ENCODE peak calls at places on chromosomes 5 and 9, in six cellular contexts. M, N, H, Q, A and S are unnamed samples.

GRCh38 chr5:143229896-143230675 is 173.4 kb downstream of the NR3C1 start:
- DNase-seq in N (no peak), H (no peak), A (peak; percentile 83), Q (peak; percentile 41), M (no peak), S (no peak)

GRCh38 chr5:134073404-134073803 is 41.1 kb upstream of the TCF7 start:
- DNase-seq in H (peak; percentile 12), N (no peak), M (no peak), Q (no peak), A (no peak), S (no peak)

GRCh38 chr5:98933446-98934072 is 4.8 kb upstream of the CHD1 start:
- DNase-seq in Q (peak; percentile 74), N (no peak), A (no peak), H (no peak), M (no peak), S (no peak)

GRCh38 chr5:146079695-146080361 is 25.5 kb downstream of the PLAC8L1 start:
- DNase-seq in Q (no peak), M (no peak), N (no peak), H (peak; percentile 10), A (no peak), S (no peak)

GRCh38 chr9:74102702-74103101 is 394.4 kb upstream of the RORB start:
- DNase-seq in A (no peak), N (no peak), Q (no peak), M (no peak), H (no peak), S (no peak)

GRCh38 chr9:131635285-131635684 is 90.0 kb downstream of the PRRT1B start:
- DNase-seq in M (peak; percentile 89), H (peak; percentile 99), Q (peak; percentile 60), N (peak; percentile 81), A (peak; percentile 90), S (peak; percentile 82)

GRCh38 chr5:146588331-146588730 is 72.3 kb upstream of the GPR151 start:
- DNase-seq in M (no peak), A (no peak), H (no peak), Q (no peak), N (no peak), S (no peak)

GRCh38 chr9:36141288-36141687 is 4.8 kb downstream of the GLIPR2 start:
- DNase-seq in H (peak; percentile 41), N (no peak), Q (no peak), A (peak; percentile 78), M (no peak), S (no peak)

GRCh38 chr5:76785493-76785892 is 33.3 kb upstream of the F2RL1 start:
- DNase-seq in Q (no peak), M (no peak), N (no peak), A (no peak), H (peak; percentile 28), S (peak; percentile 68)

GRCh38 chr9:136216541-136217240 is 11.8 kb upstream of the LHX3 start:
- DNase-seq in H (no peak), Q (no peak), M (no peak), A (no peak), N (no peak), S (no peak)

GRCh38 chr5:122311400-122311887 is 593 bp upstream of the SNCAIP start:
- DNase-seq in A (peak; percentile 73), Q (no peak), H (no peak), M (no peak), N (no peak), S (peak; percentile 23)

GRCh38 chr5:132662925-132663770 is 5.2 kb downstream of the IL13 start:
- DNase-seq in N (peak; percentile 24), H (peak; percentile 21), A (no peak), Q (no peak), M (no peak), S (peak; percentile 6)

GRCh38 chr9:129412814-129413536 is 207.9 kb downstream of the C9orf50 start:
- DNase-seq in N (peak; percentile 67), Q (no peak), A (peak; percentile 91), M (peak; percentile 45), H (peak; percentile 78), S (peak; percentile 31)

GRCh38 chr9:132268725-132269352 is 85.9 kb downstream of the SETX start:
- DNase-seq in N (peak; percentile 78), H (peak; percentile 67), A (no peak), M (peak; percentile 58), Q (peak; percentile 65), S (peak; percentile 70)

GRCh38 chr9:111566234-111566633 is 33.2 kb downstream of the PTGR1 start:
- DNase-seq in H (no peak), N (no peak), Q (no peak), A (no peak), M (peak; percentile 20), S (no peak)

GRCh38 chr5:139639619-139640431 is 8.3 kb upstream of the CXXC5 start:
- DNase-seq in N (peak; percentile 29), Q (no peak), M (peak; percentile 89), H (peak; percentile 53), A (peak; percentile 87), S (no peak)

GRCh38 chr5:93461751-93462150 is 119.3 kb downstream of the NR2F1-AS1 start:
- DNase-seq in N (no peak), A (no peak), Q (no peak), H (peak; percentile 68), M (no peak), S (no peak)

GRCh38 chr5:37661227-37661920 is 178.5 kb downstream of the GDNF start:
- DNase-seq in M (no peak), H (no peak), N (no peak), A (no peak), Q (no peak), S (no peak)

GRCh38 chr9:75939712-75940111 is 49.2 kb downstream of the PCSK5 start:
- DNase-seq in H (no peak), A (no peak), M (no peak), Q (no peak), N (no peak), S (no peak)

GRCh38 chr9:79902937-79903600 is 331.3 kb downstream of the TLE4 start:
- DNase-seq in Q (no peak), N (no peak), M (no peak), A (no peak), H (no peak), S (peak; percentile 57)

GRCh38 chr9:130207241-130207992 is 35.2 kb downstream of the NCS1 start:
- DNase-seq in Q (no peak), N (no peak), M (no peak), A (no peak), H (no peak), S (no peak)

GRCh38 chr5:176995896-176996767 is 10.4 kb downstream of the UIMC1 start:
- DNase-seq in A (no peak), N (no peak), Q (no peak), H (peak; percentile 79), M (no peak), S (no peak)

GRCh38 chr9:131723632-131724031 is 16.2 kb downstream of the RAPGEF1 start:
- DNase-seq in N (no peak), Q (no peak), A (no peak), M (no peak), H (no peak), S (no peak)

GRCh38 chr5:111972548-111972947 is 215.6 kb upstream of the NREP start:
- DNase-seq in Q (no peak), A (no peak), M (no peak), N (no peak), H (no peak), S (no peak)

GRCh38 chr9:34384368-34385165 is 7.9 kb upstream of the MYORG start:
- DNase-seq in N (no peak), A (no peak), H (no peak), M (no peak), Q (no peak), S (peak; percentile 1)

GRCh38 chr5:14440223-14440597 is 141.4 kb upstream of the OTULINL start:
- DNase-seq in A (no peak), M (no peak), Q (no peak), H (no peak), N (no peak), S (no peak)

GRCh38 chr5:124963236-124963929 is 216.9 kb upstream of the ZNF608 start:
- DNase-seq in M (no peak), H (peak; percentile 95), A (no peak), N (no peak), Q (no peak), S (peak; percentile 64)

GRCh38 chr5:746258-746761 is 38.2 kb downstream of the ZDHHC11B start:
- DNase-seq in M (no peak), A (peak; percentile 75), Q (no peak), H (no peak), N (no peak), S (no peak)

GRCh38 chr5:37665889-37666288 is 174.0 kb downstream of the GDNF start:
- DNase-seq in H (no peak), N (no peak), A (peak; percentile 67), Q (no peak), M (peak; percentile 93), S (no peak)

GRCh38 chr5:34919077-34919476 is 3.6 kb downstream of the BRIX1 start:
- DNase-seq in M (no peak), A (no peak), Q (no peak), N (no peak), H (no peak), S (no peak)

GRCh38 chr5:24633705-24634325 is 11.0 kb downstream of the CDH10 start:
- DNase-seq in M (no peak), A (no peak), H (peak; percentile 11), Q (no peak), N (no peak), S (peak; percentile 40)

GRCh38 chr9:127075592-127076380 is 46.6 kb downstream of the ANGPTL2 start:
- DNase-seq in N (no peak), Q (no peak), M (no peak), H (peak; percentile 18), A (no peak), S (peak; percentile 55)

GRCh38 chr9:129569506-129570449 is 51.1 kb downstream of the C9orf50 start:
- DNase-seq in H (peak; percentile 36), M (no peak), Q (no peak), N (peak; percentile 37), A (no peak), S (no peak)

GRCh38 chr5:135367554-135367953 is 31.5 kb downstream of the MACROH2A1 start:
- DNase-seq in Q (no peak), H (no peak), M (no peak), A (no peak), N (no peak), S (no peak)
- H3K4me1 ChIP-seq in Q (no peaks in the 10 kb centered on the region), H (peaks cover 44% of the 10 kb centered on the region), M (peaks cover 44% of the 10 kb centered on the region), A (no peaks in the 10 kb centered on the region), N (peaks cover 8% of the 10 kb centered on the region), S (no peaks in the 10 kb centered on the region)

GRCh38 chr9:89353989-89354388 is 35.7 kb downstream of the SECISBP2 start:
- DNase-seq in H (no peak), A (no peak), Q (no peak), M (peak; percentile 14), N (no peak), S (no peak)
- H3K36me3 ChIP-seq in H (peaks cover 68% of the 10 kb centered on the region), A (peaks cover 80% of the 10 kb centered on the region), Q (peaks cover 99% of the 10 kb centered on the region), M (no peaks in the 10 kb centered on the region), N (peaks cover 100% of the 10 kb centered on the region), S (peaks cover 79% of the 10 kb centered on the region)

DNA sequence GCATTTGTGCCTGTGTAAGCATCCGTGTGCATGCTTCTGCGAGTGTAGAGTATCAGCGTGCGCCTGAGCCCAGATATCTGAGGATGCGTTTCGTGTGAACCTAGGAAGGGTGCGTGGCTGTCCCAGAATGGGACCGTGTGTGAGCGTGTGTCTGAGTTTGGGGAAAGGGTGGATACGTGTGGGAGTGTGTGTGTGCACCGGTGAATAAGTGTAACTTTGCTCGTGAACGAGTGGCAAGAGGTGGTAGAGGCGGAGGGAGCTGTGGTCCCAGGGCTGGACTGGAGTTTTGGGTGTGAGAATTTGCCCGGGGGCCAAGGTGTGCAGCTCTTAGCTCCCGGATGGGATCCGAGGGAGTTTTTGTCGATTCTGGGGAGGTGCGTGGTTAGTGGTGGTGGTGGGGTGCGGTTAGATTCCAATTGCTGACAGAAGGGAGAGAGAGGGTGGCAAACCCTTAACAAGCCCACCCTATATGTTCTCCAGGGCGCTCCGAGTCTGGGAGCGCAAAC is 687 bp upstream of the COL27A1 start:
- DNase-seq in N (no peak), H (no peak), Q (no peak), A (no peak), M (no peak), S (no peak)
- H3K4me3 ChIP-seq in N (peak overlapping the region; percentile 46), H (peak overlapping the region; percentile 13), Q (peak overlapping the region; percentile 40), A (peak overlapping the region; percentile 49), M (peak overlapping the region; percentile 40), S (peak overlapping the region; percentile 65)

GRCh38 chr5:80962630-80963520 is 2.7 kb downstream of the RASGRF2 start:
- DNase-seq in H (no peak), M (no peak), A (no peak), Q (no peak), N (no peak), S (no peak)
- H3K4me1 ChIP-seq in H (peaks cover 7% of the 10 kb centered on the region), M (no peaks in the 10 kb centered on the region), A (peaks cover 7% of the 10 kb centered on the region), Q (peaks cover 19% of the 10 kb centered on the region), N (peaks cover 9% of the 10 kb centered on the region), S (peaks cover 30% of the 10 kb centered on the region)